ENCODE peak calls at places on chromosome 15, in ten cellular contexts. Q is AG04450, K is astrocyte, X is mammary epithelial cell, M is BJ, Z is fibroblast of the aortic adventitia, P is neural progenitor cell, C is A673, R is OCI-LY7, U is endodermal cell. V is an unnamed sample.

GRCh38 chr15:91183630-91184029 is 83.6 kb downstream of the SV2B start:
- DNase-seq in P (no peak), C (no peak), R (no peak), Z (no peak), U (no peak), M (no peak), X (no peak), K (no peak), Q (no peak), V (no peak)

GRCh38 chr15:99916668-99917223 is 183.5 kb upstream of the LYSMD4 start:
- DNase-seq in K (no peak), Q (no peak), X (no peak), R (no peak), Z (no peak), U (no peak), P (no peak), C (peak; percentile 11), M (no peak), V (no peak)

GRCh38 chr15:39149636-39150035 is 431.2 kb upstream of the THBS1 start:
- DNase-seq in Q (no peak), U (no peak), X (no peak), C (no peak), M (no peak), R (no peak), P (no peak), Z (no peak), K (no peak), V (no peak)

GRCh38 chr15:90981681-90982080 is 12.7 kb downstream of the PRC1 start:
- DNase-seq in M (no peak), R (no peak), Z (no peak), U (no peak), K (no peak), P (no peak), X (no peak), Q (no peak), C (no peak), V (no peak)

GRCh38 chr15:70055601-70056051 is 42.1 kb downstream of the TLE3 start:
- DNase-seq in P (no peak), U (no peak), M (no peak), R (no peak), X (no peak), K (no peak), C (no peak), Z (no peak), Q (no peak), V (no peak)

GRCh38 chr15:74815961-74816360 is 3.3 kb downstream of the LMAN1L start:
- DNase-seq in M (no peak), X (no peak), C (no peak), Z (no peak), P (no peak), R (no peak), U (no peak), Q (no peak), K (no peak), V (no peak)

GRCh38 chr15:29124581-29125381 is 144.8 kb downstream of the NSMCE3 start:
- DNase-seq in C (no peak), M (no peak), Q (no peak), K (peak; percentile 68), X (peak; percentile 19), U (peak; percentile 75), R (no peak), Z (no peak), P (peak; percentile 42), V (no peak)

GRCh38 chr15:57345584-57345983 is 30.7 kb upstream of the CGNL1 start:
- DNase-seq in U (peak; percentile 88), M (no peak), X (no peak), Q (no peak), Z (no peak), K (no peak), R (no peak), P (peak; percentile 55), C (peak; percentile 40), V (no peak)

DNA sequence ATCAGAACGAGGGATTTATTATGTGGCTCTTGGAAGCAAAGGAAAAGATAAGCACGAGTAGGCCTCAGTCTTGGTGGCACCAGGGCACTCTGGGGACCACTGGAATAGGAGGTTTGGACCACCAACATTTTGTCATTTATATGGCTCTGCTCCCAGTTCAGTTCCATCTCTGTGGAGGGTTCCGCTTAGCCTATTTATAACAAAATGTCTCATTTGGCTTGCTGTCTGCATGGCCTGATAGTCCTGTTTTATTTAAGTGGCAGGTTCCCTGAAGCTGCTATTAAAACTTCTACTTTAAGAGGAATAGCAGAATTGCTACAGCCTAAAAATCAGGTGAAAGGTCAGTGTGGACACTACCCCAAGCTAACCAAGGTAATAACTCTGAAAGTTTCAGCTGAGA is 27.2 kb downstream of the MAP2K5 start:
- DNase-seq in U (no peak), Z (no peak), M (no peak), K (no peak), Q (no peak), P (no peak), X (no peak), R (no peak), C (no peak), V (no peak)
- H3K4me3 ChIP-seq in U (no peak overlapping the region), Z (no peak overlapping the region), M (no peak overlapping the region), K (no peak overlapping the region), Q (no peak overlapping the region), P (no peak overlapping the region), X (no peak overlapping the region), R (no peak overlapping the region), C (no peak overlapping the region), V (no peak overlapping the region)

DNA sequence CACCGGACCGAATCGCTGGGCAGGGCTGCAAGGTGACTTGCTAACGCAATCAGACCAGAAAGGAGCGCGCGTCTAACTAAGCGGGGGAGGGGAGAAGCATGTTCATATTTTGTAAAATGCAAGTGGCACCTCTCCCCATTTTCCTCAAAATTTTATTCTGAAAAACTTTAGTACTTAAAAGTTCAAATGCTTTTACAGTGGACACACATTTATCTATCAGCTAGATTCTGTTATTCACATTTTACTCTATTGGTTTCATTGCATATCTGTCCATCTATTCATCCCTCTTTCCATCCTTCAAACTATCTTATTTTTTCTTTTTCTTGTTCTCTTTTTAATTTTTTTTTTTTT is 46.1 kb upstream of the KLHL25 start:
- DNase-seq in R (no peak), C (no peak), K (no peak), P (no peak), X (no peak), Q (no peak), Z (no peak), M (no peak), U (no peak), V (no peak)
- TF ChIP-seq CTCF in R (peak; percentile 36), C (no peak), K (no peak), P (no peak), X (no peak), Q (no peak), Z (no peak), M (no peak), U (no peak), V (no peak)

GRCh38 chr15:44729394-44729913 is 6.9 kb upstream of the TRIM69 start:
- DNase-seq in P (peak; percentile 40), Z (peak; percentile 44), R (peak; percentile 72), M (no peak), U (no peak), Q (no peak), X (no peak), C (peak; percentile 57), K (peak; percentile 4), V (no peak)

GRCh38 chr15:44726136-44726535 is 10.2 kb upstream of the TRIM69 start:
- DNase-seq in C (peak; percentile 79), M (no peak), Q (no peak), X (no peak), P (no peak), K (peak; percentile 6), Z (peak; percentile 24), U (no peak), R (peak; percentile 67), V (no peak)

GRCh38 chr15:44726568-44727461 is 9.5 kb upstream of the TRIM69 start:
- DNase-seq in K (peak; percentile 91), C (peak; percentile 98), Q (peak; percentile 78), U (peak; percentile 71), Z (peak; percentile 92), M (peak; percentile 73), R (peak; percentile 95), P (no peak), X (peak; percentile 83), V (peak; percentile 72)

GRCh38 chr15:44728576-44729393 is 7.5 kb upstream of the TRIM69 start:
- DNase-seq in K (peak; percentile 98), U (peak; percentile 97), Q (peak; percentile 95), C (peak; percentile 99), P (peak; percentile 82), M (peak; percentile 98), X (peak; percentile 99), R (peak; percentile 98), Z (peak; percentile 99), V (peak; percentile 98)

GRCh38 chr15:44727462-44728231 is 8.7 kb upstream of the TRIM69 start:
- DNase-seq in Q (no peak), C (no peak), P (no peak), K (no peak), R (no peak), M (no peak), U (no peak), Z (no peak), X (peak; percentile 84), V (no peak)
- H3K4me3 ChIP-seq in Q (no peak overlapping the region), C (no peak overlapping the region), P (no peak overlapping the region), K (no peak overlapping the region), R (no peak overlapping the region), M (no peak overlapping the region), U (no peak overlapping the region), Z (no peak overlapping the region), X (peak overlapping the region; percentile 76), V (no peak overlapping the region)

GRCh38 chr15:80984856-80985255 is 4.8 kb downstream of the MESD start:
- DNase-seq in M (no peak), Z (peak; percentile 57), U (no peak), P (no peak), R (no peak), Q (no peak), K (no peak), X (peak; percentile 61), C (no peak), V (no peak)

GRCh38 chr15:80982839-80983238 is 6.8 kb downstream of the MESD start:
- DNase-seq in M (no peak), Q (no peak), X (no peak), U (no peak), Z (no peak), C (no peak), R (no peak), P (no peak), K (no peak), V (no peak)

GRCh38 chr15:80979538-80980200 is 9.9 kb downstream of the MESD start:
- DNase-seq in U (no peak), K (no peak), Z (no peak), Q (no peak), M (no peak), P (no peak), X (no peak), R (no peak), C (no peak), V (no peak)

GRCh38 chr15:80978685-80979084 is 10.9 kb downstream of the MESD start:
- DNase-seq in M (no peak), R (no peak), Z (no peak), C (peak; percentile 45), K (peak; percentile 52), X (no peak), U (no peak), Q (no peak), P (no peak), V (no peak)

DNA sequence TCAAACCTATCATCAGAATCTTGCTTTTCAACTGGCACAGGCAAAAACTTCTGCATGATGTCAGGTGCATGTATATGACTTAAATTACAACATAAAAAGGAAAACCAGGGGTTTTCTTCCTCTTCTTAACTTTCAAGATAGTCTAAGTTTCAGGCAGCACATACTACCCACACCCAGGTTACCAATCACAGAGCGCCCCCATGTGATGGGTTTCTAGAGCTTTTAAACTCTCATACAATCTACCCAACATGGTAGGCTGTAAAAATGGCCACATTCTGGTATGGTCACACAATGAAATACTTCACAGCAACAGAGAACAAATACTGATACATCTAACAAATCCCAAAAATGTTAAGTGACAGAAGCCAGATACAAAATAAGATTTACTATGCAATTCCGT is 7.4 kb downstream of the MESD start:
- DNase-seq in R (no peak), X (no peak), M (no peak), K (no peak), P (no peak), U (no peak), Z (no peak), C (no peak), Q (no peak), V (no peak)
- TF ChIP-seq CTCF in R (peak; percentile 66), X (no peak), M (no peak), K (no peak), P (peak; percentile 17), U (peak; percentile 53), Z (no peak), C (peak; percentile 23), Q (no peak), V (peak; percentile 19)

V was measured in epithelial cell of proximal tubule.